ENCODE peak calls at places on chromosomes 6 and 20, in seven cellular contexts. O is SK-N-SH; A is left lung; F is adrenal gland; T is naive thymus-derived CD4-positive, alpha-beta T cell; S is psoas muscle; M is CD8-positive, alpha-beta memory T cell. Y is an unnamed sample.
A peak's percentile ranks its signal among the peaks of the same experiment; 100 is the strongest.

GRCh38 chr20:59752101-59752586 is 147.8 kb downstream of the PHACTR3 start:
- DNase-seq in S (no peak), O (no peak), T (no peak), M (no peak), F (no peak), A (no peak), Y (no peak)

GRCh38 chr20:58519940-58520712 is 4.9 kb upstream of the APCDD1L start:
- DNase-seq in M (no peak), O (no peak), A (no peak), T (no peak), S (no peak), F (no peak), Y (no peak)

GRCh38 chr20:48126227-48126740 is 341.0 kb upstream of the SULF2 start:
- DNase-seq in T (no peak), S (no peak), O (no peak), F (no peak), A (no peak), M (no peak), Y (peak; percentile 11)

GRCh38 chr20:25468126-25469075 is 60.9 kb downstream of the GINS1 start:
- DNase-seq in F (no peak), S (no peak), T (no peak), O (no peak), A (no peak), M (no peak), Y (no peak)

GRCh38 chr6:149225370-149225769 is 92.1 kb upstream of the TAB2 start:
- DNase-seq in F (no peak), T (no peak), A (no peak), S (no peak), M (no peak), O (no peak), Y (no peak)

GRCh38 chr20:50380697-50381040 is 129.5 kb upstream of the PTPN1 start:
- DNase-seq in F (no peak), S (no peak), O (peak; percentile 81), A (no peak), T (no peak), M (no peak), Y (no peak)

GRCh38 chr6:46451343-46451742 is 39.9 kb downstream of the RCAN2 start:
- DNase-seq in S (no peak), T (no peak), M (no peak), A (no peak), F (no peak), O (no peak), Y (no peak)

GRCh38 chr6:35663447-35664235 is 25.1 kb downstream of the FKBP5 start:
- DNase-seq in T (peak; percentile 28), O (no peak), F (no peak), M (no peak), S (no peak), A (no peak), Y (no peak)

GRCh38 chr6:19535351-19535750 is 301.8 kb upstream of the ID4 start:
- DNase-seq in T (no peak), O (no peak), A (no peak), M (no peak), F (no peak), S (no peak), Y (no peak)

GRCh38 chr6:87873556-87873955 is 171.5 kb upstream of the AKIRIN2 start:
- DNase-seq in O (no peak), S (no peak), T (no peak), M (no peak), A (no peak), F (no peak), Y (no peak)
- H3K27me3 ChIP-seq in O (no peaks in the 10 kb centered on the region), S (no peaks in the 10 kb centered on the region), T (no peaks in the 10 kb centered on the region), M (peaks cover 5% of the 10 kb centered on the region), A (no peaks in the 10 kb centered on the region), F (peaks cover 6% of the 10 kb centered on the region), Y (peaks cover 11% of the 10 kb centered on the region)

GRCh38 chr20:57398231-57398821 is 7.1 kb downstream of the RBM38 start:
- DNase-seq in T (peak; percentile 92), A (peak; percentile 63), O (no peak), F (no peak), M (peak; percentile 97), S (peak; percentile 81), Y (no peak)
- H3K4me1 ChIP-seq in T (peaks cover 90% of the 10 kb centered on the region), A (peaks cover 12% of the 10 kb centered on the region), O (no peaks in the 10 kb centered on the region), F (peaks cover 15% of the 10 kb centered on the region), M (peaks cover 98% of the 10 kb centered on the region), S (peaks cover 81% of the 10 kb centered on the region), Y (no peaks in the 10 kb centered on the region)

DNA sequence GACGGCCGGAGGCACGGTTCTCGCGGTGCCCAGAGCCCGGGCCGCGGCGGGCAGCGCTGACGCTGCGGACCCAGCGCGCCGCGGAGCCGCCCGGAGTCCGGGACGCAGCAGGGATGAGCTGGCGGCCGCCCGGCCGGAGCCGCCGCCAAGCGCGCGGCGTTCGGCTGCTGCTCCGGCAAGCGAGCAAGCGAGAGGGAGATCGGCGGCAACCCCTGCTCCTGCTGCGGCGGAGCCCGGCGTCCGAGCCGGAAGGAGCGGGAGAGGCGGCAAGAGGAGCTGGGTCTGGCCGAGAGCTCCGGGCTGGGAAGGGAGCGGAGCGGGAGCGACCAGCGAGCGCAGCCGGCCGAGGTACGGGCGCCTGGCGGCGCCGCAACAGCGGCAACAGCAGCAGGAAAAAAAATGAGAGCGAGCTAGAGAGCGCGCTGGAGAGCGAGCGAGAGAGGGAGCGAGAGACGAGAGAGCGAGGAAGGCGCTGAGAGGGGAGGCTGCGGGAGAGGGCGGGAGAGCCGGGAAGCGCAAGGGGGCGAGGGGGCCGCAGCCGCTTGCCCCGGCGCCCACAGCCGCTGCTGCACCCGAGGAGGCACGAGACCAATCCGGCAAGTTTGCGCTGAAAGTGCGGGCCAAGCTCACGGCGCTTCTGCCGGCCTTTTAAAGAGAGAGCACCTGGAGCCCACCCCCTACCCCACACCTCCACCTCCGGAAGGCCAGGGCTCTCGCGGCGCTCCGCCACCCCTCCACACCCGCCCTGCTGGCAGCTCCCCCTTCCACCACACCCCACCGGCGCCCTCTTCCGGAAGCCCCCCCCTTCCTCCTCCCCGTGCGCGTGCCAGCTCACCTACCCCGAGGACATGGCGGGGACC is 496 bp downstream of the GRM4 start:
- DNase-seq in A (no peak), S (no peak), T (peak; percentile 35), F (no peak), M (peak; percentile 67), O (peak; percentile 78), Y (no peak)
- H3K27me3 ChIP-seq in A (peaks cover 61% of the 10 kb centered on the region), S (peaks cover 41% of the 10 kb centered on the region), T (peaks cover 4% of the 10 kb centered on the region), F (peaks cover 62% of the 10 kb centered on the region), M (peaks cover 47% of the 10 kb centered on the region), O (peaks cover 67% of the 10 kb centered on the region), Y (peaks cover 35% of the 10 kb centered on the region)

DNA sequence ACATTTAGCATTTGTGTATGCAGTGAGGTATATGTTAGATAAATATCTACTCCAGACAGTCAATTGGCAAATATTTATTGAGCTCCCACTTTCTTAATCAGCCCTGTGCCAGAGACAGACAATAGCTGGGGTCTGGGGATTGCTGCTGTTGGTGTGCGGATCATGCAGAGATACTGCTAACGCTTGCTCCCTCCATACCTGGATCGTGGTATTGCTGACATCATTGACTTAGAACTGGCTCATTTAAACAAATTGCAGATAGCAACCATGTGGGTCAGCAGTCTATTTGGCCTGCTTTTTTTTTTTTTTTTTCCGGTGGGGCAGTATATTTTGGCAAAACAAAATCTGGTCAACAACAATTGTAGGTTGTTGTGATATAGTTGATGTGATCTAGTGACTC is 9.5 kb downstream of the ARID1B start:
- DNase-seq in S (no peak), A (no peak), F (no peak), T (no peak), M (no peak), O (no peak), Y (no peak)
- H3K4me1 ChIP-seq in S (peaks cover 81% of the 10 kb centered on the region), A (peaks cover 23% of the 10 kb centered on the region), F (peaks cover 20% of the 10 kb centered on the region), T (peaks cover 37% of the 10 kb centered on the region), M (peaks cover 79% of the 10 kb centered on the region), O (peaks cover 12% of the 10 kb centered on the region), Y (peaks cover 45% of the 10 kb centered on the region)

Y was measured in HAP-1.